ENCODE peak calls at places on chromosome 14, in ten cellular contexts. V, U, S, A, C, H, G, N, R and L are unnamed samples.
A peak's percentile ranks its signal among the peaks of the same experiment; 100 is the strongest.

GRCh38 chr14:33737446-33737845 is 213.4 kb downstream of the EGLN3 start:
- DNase-seq in V (no peak), U (no peak), S (no peak), A (no peak), C (no peak), H (no peak), G (no peak), N (no peak), R (no peak), L (no peak)

GRCh38 chr14:31036552-31036951 is 10.4 kb upstream of the STRN3 start:
- DNase-seq in V (peak; percentile 16), U (no peak), S (no peak), A (no peak), C (no peak), H (no peak), G (no peak), N (no peak), R (no peak), L (no peak)

GRCh38 chr14:50999726-51000125 is 55.4 kb upstream of the PYGL start:
- DNase-seq in V (no peak), U (no peak), S (no peak), A (no peak), C (no peak), H (no peak), G (no peak), N (no peak), R (no peak), L (no peak)

GRCh38 chr14:30550335-30550734 is 8.6 kb upstream of the G2E3 start:
- DNase-seq in V (no peak), U (no peak), S (no peak), A (no peak), C (no peak), H (no peak), G (no peak), N (no peak), R (no peak), L (no peak)

GRCh38 chr14:59370158-59370557 is 95.0 kb downstream of the GPR135 start:
- DNase-seq in V (no peak), U (no peak), S (no peak), A (no peak), C (no peak), H (no peak), G (no peak), N (no peak), R (no peak), L (no peak)

GRCh38 chr14:97523936-97524335 is 726.8 kb downstream of the VRK1 start:
- DNase-seq in V (peak; percentile 74), U (no peak), S (no peak), A (no peak), C (no peak), H (no peak), G (no peak), N (no peak), R (no peak), L (no peak)

GRCh38 chr14:89315493-89316456 is 101.3 kb downstream of the FOXN3 start:
- DNase-seq in V (no peak), U (no peak), S (no peak), A (no peak), C (no peak), H (no peak), G (no peak), N (no peak), R (no peak), L (no peak)

GRCh38 chr14:75222208-75222701 is 45.8 kb upstream of the TMED10 start:
- DNase-seq in V (peak; percentile 86), U (no peak), S (no peak), A (no peak), C (peak; percentile 34), H (peak; percentile 79), G (no peak), N (no peak), R (no peak), L (peak; percentile 18)

GRCh38 chr14:41418851-41419250 is 187.8 kb upstream of the LRFN5 start:
- DNase-seq in V (no peak), U (no peak), S (no peak), A (no peak), C (no peak), H (no peak), G (no peak), N (no peak), R (no peak), L (no peak)

DNA sequence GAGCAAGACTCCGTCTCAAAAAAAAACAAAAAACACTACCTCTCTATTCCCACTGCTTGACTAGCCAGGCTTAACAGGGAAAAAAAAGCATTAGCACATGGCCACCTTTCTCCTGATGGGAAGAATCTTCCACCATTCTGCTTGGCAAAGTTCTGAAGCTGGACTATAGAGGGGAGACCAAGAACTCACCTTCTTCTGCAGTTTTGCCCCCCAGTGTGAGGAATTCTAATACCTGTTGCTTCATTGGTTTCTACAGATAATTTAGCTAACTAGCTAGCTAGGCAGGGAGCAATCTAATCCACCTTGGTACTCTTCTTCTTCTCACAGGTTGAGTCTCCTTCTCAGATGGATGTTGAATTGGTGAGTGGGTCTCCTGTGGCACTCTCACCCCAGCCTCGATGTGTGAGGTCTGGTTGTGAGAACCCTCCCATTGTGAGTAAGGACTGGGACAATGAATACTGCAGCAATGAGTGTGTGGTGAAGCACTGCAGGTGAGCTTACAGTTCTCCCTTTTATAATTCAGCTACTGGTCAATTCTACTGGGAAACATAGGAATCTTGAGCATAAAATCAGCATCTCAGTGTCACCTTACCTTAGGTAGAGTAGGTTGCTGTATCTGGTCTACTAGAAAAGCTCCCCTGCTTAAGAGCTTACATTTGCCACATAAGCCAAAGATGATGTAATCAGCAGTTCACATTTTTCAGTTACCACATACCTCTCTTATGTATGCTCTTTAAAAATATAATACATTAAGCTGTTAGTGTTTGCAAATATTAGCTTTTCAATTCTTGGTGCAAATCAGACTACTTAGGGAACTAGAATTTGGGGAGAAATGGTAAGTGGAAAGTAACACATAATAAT is 16.0 kb downstream of the METTL3 start:
- DNase-seq in V (peak; percentile 61), U (no peak), S (no peak), A (no peak), C (no peak), H (no peak), G (no peak), N (no peak), R (no peak), L (no peak)
- H3K36me3 ChIP-seq in V (peaks cover 13% of the 10 kb centered on the region), U (peaks cover 100% of the 10 kb centered on the region), S (peaks cover 100% of the 10 kb centered on the region), A (peaks cover 7% of the 10 kb centered on the region), C (peaks cover 72% of the 10 kb centered on the region), H (no peaks in the 10 kb centered on the region), G (no peaks in the 10 kb centered on the region), N (peaks cover 68% of the 10 kb centered on the region), R (peaks cover 52% of the 10 kb centered on the region), L (peaks cover 98% of the 10 kb centered on the region)

GRCh38 chr14:77554207-77554606 is 55.6 kb upstream of the ISM2 start:
- DNase-seq in V (no peak), U (no peak), S (no peak), A (no peak), C (no peak), H (no peak), G (no peak), N (no peak), R (no peak), L (no peak)

GRCh38 chr14:77559381-77559780 is 57.1 kb downstream of the SPTLC2 start:
- DNase-seq in V (no peak), U (no peak), S (no peak), A (no peak), C (no peak), H (no peak), G (no peak), N (no peak), R (no peak), L (no peak)

GRCh38 chr14:77554816-77555599 is 56.4 kb upstream of the ISM2 start:
- DNase-seq in V (no peak), U (no peak), S (no peak), A (no peak), C (no peak), H (no peak), G (no peak), N (no peak), R (no peak), L (no peak)

GRCh38 chr14:77557391-77557790 is 58.8 kb upstream of the ISM2 start:
- DNase-seq in V (no peak), U (no peak), S (no peak), A (no peak), C (no peak), H (no peak), G (no peak), N (no peak), R (no peak), L (no peak)

GRCh38 chr14:77556946-77557345 is 58.3 kb upstream of the ISM2 start:
- DNase-seq in V (no peak), U (no peak), S (no peak), A (no peak), C (no peak), H (no peak), G (no peak), N (no peak), R (no peak), L (no peak)
- H3K36me3 ChIP-seq in V (no peaks in the 10 kb centered on the region), U (peaks cover 90% of the 10 kb centered on the region), S (peaks cover 53% of the 10 kb centered on the region), A (no peaks in the 10 kb centered on the region), C (peaks cover 50% of the 10 kb centered on the region), H (no peaks in the 10 kb centered on the region), G (no peaks in the 10 kb centered on the region), N (peaks cover 30% of the 10 kb centered on the region), R (peaks cover 24% of the 10 kb centered on the region), L (peaks cover 61% of the 10 kb centered on the region)

GRCh38 chr14:21781543-21781942 is 107.9 kb upstream of the OR4E1 start:
- DNase-seq in V (no peak), U (no peak), S (no peak), A (no peak), C (no peak), H (peak; percentile 28), G (no peak), N (no peak), R (no peak), L (no peak)
- H3K36me3 ChIP-seq in V (no peaks in the 10 kb centered on the region), U (no peaks in the 10 kb centered on the region), S (no peaks in the 10 kb centered on the region), A (no peaks in the 10 kb centered on the region), C (no peaks in the 10 kb centered on the region), H (no peaks in the 10 kb centered on the region), G (no peaks in the 10 kb centered on the region), N (no peaks in the 10 kb centered on the region), R (no peaks in the 10 kb centered on the region), L (no peaks in the 10 kb centered on the region)

GRCh38 chr14:71107921-71108320 is 200.7 kb downstream of the PCNX1 start:
- DNase-seq in V (no peak), U (no peak), S (no peak), A (no peak), C (no peak), H (no peak), G (no peak), N (no peak), R (no peak), L (no peak)

GRCh38 chr14:71108398-71109114 is 201.3 kb downstream of the PCNX1 start:
- DNase-seq in V (no peak), U (no peak), S (no peak), A (no peak), C (no peak), H (no peak), G (no peak), N (no peak), R (no peak), L (no peak)

GRCh38 chr14:71103662-71104484 is 196.6 kb downstream of the PCNX1 start:
- DNase-seq in V (peak; percentile 59), U (no peak), S (peak; percentile 59), A (no peak), C (peak; percentile 59), H (no peak), G (no peak), N (no peak), R (no peak), L (no peak)

DNA sequence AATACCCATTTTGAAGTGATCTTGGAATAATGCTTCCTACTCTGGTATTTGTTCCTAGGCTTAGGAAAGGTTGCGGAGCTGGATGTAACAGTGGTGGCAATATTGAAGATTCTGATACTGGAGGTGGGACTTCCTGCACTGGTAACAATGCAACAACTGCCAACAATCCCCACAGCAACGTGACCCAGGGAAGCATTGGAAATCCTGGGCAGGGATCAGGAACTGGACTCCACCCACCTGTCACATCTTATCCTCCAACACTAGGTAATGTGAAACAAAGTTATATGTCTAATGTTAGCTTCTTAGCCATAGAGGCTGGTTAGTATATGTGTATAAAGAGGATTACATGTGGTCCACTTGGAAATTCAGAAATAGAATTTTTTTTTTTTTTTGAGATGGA is 197.9 kb downstream of the PCNX1 start:
- DNase-seq in V (peak; percentile 30), U (no peak), S (no peak), A (no peak), C (no peak), H (no peak), G (no peak), N (no peak), R (no peak), L (no peak)
- H3K36me3 ChIP-seq in V (peaks cover 3% of the 10 kb centered on the region), U (peaks cover 76% of the 10 kb centered on the region), S (peaks cover 61% of the 10 kb centered on the region), A (peaks cover 4% of the 10 kb centered on the region), C (no peaks in the 10 kb centered on the region), H (no peaks in the 10 kb centered on the region), G (no peaks in the 10 kb centered on the region), N (peaks cover 67% of the 10 kb centered on the region), R (peaks cover 30% of the 10 kb centered on the region), L (peaks cover 75% of the 10 kb centered on the region)